ENCODE peak calls at places on chromosomes 12 and 14, in six cellular contexts. Z, S, L, U, R and J are unnamed samples. For H3K27me3, the result is how much of the 10 kb centered on the place peaks cover.

GRCh38 chr14:100078216-100078780 is 13.1 kb downstream of the EVL start:
- DNase-seq in Z (no peak), S (no peak), L (no peak), U (peak), R (no peak), J (no peak)

GRCh38 chr14:78851189-78851588 is 681.0 kb downstream of the NRXN3 start:
- DNase-seq in Z (no peak), S (no peak), L (no peak), U (no peak), R (no peak), J (no peak)

GRCh38 chr14:90644882-90645281 is 171.3 kb downstream of the TTC7B start:
- DNase-seq in Z (peak), S (no peak), L (peak), U (no peak), R (no peak), J (peak)

GRCh38 chr12:10069099-10069498 is 29.7 kb downstream of the CLEC1A start:
- DNase-seq in Z (no peak), S (no peak), L (no peak), U (no peak), R (no peak), J (peak)

GRCh38 chr12:104890463-104891096 is 67.5 kb downstream of the SLC41A2 start:
- DNase-seq in Z (no peak), S (no peak), L (no peak), U (no peak), R (peak), J (no peak)

GRCh38 chr14:103948442-103948841 is 6.1 kb upstream of the RD3L start:
- DNase-seq in Z (no peak), S (no peak), L (no peak), U (no peak), R (no peak), J (no peak)

GRCh38 chr12:50353404-50353803 is 43.0 kb downstream of the FAM186A start:
- DNase-seq in Z (no peak), S (no peak), L (no peak), U (no peak), R (no peak), J (no peak)

GRCh38 chr12:57093412-57094193 is 4.7 kb downstream of the NAB2 start:
- DNase-seq in Z (peak), S (no peak), L (peak), U (peak), R (peak), J (peak)

GRCh38 chr12:31742891-31743290 is 14.1 kb upstream of the AMN1 start:
- DNase-seq in Z (no peak), S (no peak), L (no peak), U (no peak), R (no peak), J (no peak)
- H3K27me3 ChIP-seq in Z (under half), S (under half), L (under half), U (under half), R (under half), J (under half)

DNA sequence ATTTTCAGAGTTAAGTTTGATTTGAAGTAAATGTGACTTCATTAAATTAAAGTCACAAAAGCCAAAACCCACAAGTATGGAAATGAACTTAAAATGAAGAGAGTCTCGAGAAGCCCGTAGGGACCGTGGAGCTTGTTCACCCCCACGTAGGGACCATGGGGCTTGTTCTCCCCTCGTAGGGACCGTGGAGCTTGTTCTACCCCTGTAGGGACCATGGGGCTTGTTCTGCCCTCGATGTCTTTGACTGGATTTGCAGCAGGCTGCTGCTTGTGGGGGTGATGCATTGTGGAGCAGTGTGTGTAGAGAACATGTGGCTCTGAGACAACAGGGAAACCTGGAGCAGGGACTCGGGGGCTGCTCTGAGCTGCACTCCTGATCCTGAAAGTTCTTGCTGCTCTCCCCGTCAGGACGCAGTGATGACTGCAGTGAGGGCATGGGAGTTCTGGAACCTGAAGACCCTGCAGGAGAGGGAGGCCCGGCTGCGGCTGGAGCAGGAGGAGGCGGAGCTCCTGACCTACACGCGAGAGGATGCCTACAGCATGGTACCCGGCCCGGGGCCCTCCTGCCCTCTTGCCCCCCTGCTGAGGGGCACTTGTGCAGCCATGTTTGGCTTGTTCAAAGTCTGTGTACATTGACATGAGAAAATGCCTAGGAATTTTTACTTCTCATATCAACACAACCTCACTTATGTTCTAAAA is 94.2 kb downstream of the EP400 start:
- DNase-seq in Z (no peak), S (no peak), L (no peak), U (no peak), R (no peak), J (no peak)
- TF ChIP-seq CTCF in Z (no peak), S (no peak), L (no peak), U (no peak), R (no peak), J (no peak)

DNA sequence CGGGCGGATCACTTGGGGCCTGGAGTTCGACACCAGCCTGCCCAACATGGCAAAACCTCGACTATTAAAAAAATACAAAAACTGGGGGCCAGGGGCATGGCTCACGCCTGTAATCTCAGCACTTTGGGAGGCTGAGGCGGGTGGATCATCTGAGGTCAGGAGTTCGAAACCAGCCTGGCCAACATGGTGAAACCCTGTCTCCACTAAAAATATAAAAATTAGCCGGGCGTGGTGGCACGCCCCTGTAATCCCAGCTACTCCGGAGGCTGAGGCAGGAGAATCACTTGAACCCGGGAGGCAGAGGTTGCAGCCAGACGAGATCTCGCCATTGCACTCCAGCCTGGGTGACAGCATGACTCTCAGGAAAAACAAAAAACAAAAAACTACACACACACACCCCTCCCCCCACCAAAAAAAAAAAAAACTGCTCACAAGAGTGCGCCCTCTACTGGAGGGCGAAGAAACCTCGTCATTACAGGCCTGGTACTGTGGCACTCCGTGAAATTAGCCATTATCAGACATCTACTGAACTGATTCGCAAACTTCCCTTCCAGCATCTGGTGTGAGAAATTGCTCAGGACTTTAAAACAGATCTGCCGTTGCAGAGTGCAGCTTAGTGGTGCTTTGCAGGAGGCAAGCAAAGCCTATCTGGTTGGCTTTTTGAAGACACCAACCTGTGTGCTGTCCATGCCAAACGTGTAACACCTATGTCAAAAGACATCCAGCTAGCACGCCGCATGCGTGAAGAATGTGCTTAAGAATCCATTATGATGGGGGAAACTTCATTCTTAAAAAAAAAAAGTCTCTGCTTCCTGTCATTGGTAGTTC is 7.7 kb downstream of the PPP1R3E start:
- DNase-seq in Z (no peak), S (no peak), L (peak), U (peak), R (peak), J (peak)
- H3K27me3 ChIP-seq in Z (under half), S (under half), L (under half), U (half or more), R (under half), J (under half)

GRCh38 chr12:12725086-12725955 is 8.2 kb downstream of the CDKN1B start:
- DNase-seq in Z (peak), S (peak), L (peak), U (peak), R (peak), J (peak)
- TF ChIP-seq CTCF in Z (peak), S (no peak), L (no peak), U (no peak), R (no peak), J (no peak)

GRCh38 chr14:102927878-102928411 is 5.5 kb downstream of the AMN start:
- DNase-seq in Z (no peak), S (no peak), L (no peak), U (peak), R (no peak), J (no peak)

GRCh38 chr14:102928412-102929348 is 6.2 kb downstream of the AMN start:
- DNase-seq in Z (peak), S (peak), L (no peak), U (peak), R (peak), J (peak)

GRCh38 chr14:102926104-102926503 is 3.6 kb downstream of the AMN start:
- DNase-seq in Z (no peak), S (no peak), L (no peak), U (peak), R (no peak), J (no peak)

GRCh38 chr14:102925646-102926045 is 3.2 kb downstream of the AMN start:
- DNase-seq in Z (no peak), S (no peak), L (no peak), U (no peak), R (no peak), J (no peak)

GRCh38 chr14:102927346-102927877 is 4.9 kb downstream of the AMN start:
- DNase-seq in Z (no peak), S (peak), L (no peak), U (no peak), R (peak), J (no peak)
- H3K27me3 ChIP-seq in Z (half or more), S (under half), L (under half), U (half or more), R (under half), J (under half)

DNA sequence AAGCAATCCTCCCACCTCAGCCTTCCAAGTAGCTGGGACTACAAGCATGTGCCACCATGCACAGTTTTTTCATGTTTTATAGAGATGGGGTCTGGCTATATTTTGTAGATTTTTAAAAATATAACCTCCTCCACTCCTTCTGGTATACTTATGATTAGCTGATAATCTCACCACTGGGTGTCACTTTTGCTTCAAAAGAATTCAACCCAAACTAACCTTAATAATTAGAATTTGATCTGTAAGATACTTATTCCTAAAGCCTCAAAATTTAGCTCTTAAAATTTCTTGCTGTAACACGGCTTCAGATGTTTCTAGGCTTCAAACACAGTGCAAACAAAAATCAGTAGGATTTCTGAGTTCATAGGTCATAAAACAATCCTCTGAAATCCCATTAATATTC is 130.3 kb downstream of the CEP83 start:
- DNase-seq in Z (no peak), S (no peak), L (no peak), U (no peak), R (no peak), J (no peak)
- TF ChIP-seq CTCF in Z (peak), S (no peak), L (peak), U (no peak), R (no peak), J (peak)

GRCh38 chr12:95481888-95482287 is 7.9 kb downstream of the METAP2 start:
- DNase-seq in Z (no peak), S (no peak), L (no peak), U (no peak), R (peak), J (no peak)
- H3K27me3 ChIP-seq in Z (under half), S (under half), L (under half), U (under half), R (under half), J (under half)

DNA sequence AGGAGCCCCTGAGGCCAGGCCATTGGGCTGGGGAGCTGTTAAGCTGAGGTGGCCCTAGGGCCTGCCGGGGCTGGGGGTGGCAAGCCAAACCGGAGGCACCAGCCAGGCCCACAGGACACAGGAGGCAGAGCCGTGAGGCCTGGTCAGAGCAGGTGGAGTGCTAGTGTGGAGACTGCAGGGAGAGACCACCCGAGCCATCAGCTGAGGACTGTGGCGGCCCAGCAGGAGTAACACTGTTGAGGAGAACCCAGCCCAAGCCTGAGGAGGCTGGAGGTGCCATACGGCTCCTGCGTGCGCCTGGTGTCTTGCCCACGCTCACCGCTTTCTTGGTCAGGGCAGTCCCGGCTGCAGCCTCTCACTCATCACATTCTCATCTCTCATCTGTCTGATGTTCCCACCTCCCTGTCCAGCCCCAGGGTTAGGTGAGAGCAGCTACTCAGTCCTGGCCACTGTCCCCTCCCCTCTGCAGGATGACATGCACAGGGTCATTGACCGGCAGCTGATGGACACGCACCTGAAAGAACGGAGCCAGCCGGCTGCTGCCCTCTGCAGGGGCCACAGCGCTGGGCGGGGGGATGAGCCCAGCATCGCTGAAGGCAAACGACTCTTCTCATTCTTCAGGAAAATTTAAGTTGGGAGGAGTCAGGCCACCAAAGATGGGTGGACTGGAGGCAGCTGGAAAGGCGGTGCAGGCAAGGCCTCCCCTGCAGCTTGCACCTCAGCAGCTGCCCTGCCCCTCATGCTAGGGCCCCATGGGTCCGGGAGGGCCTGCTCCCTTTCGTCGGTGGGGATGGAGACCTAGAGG is 23.8 kb downstream of the RAB35 start:
- DNase-seq in Z (no peak), S (no peak), L (no peak), U (peak), R (no peak), J (no peak)
- TF ChIP-seq CTCF in Z (no peak), S (no peak), L (no peak), U (peak), R (no peak), J (no peak)

DNA sequence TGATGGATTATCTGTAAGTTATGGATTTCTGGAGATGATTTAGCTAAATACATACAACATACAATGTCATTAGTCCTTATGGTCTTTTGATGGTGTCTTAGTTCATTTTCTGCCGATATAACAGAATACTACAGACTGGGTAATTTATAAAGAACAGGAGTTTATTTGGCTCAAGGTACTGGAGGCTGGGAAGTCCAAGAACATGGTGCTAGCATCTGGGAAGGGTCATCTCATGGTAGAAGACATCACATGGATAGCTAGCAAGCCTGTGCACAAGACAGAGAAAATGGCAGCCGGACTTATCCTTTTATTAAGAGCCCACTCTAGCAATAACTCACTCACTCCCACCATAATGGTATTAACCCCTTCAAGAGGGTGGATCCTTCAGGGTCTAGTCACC is 24.2 kb downstream of the KLHL28 start:
- DNase-seq in Z (no peak), S (no peak), L (no peak), U (no peak), R (no peak), J (no peak)
- H3K27me3 ChIP-seq in Z (under half), S (under half), L (under half), U (under half), R (under half), J (under half)